ENCODE peak calls at places on chromosomes 1 and 21, in eight cellular contexts. N is ovary; U is mucosa of gallbladder; D is progenitor cell of endocrine pancreas; W is hippocampal formation; I is activated naive CD4-positive, alpha-beta T cell treated with anti-CD3 and anti-CD28 coated beads, Interleukin-2, amount 50 U/mL, for 72 hours; Z is A549; H is NCI-H510A. Y is an unnamed sample.
A peak's percentile ranks its signal among the peaks of the same experiment; 100 is the strongest.

GRCh38 chr1:209653915-209654351 is 1.7 kb upstream of the LAMB3 start:
- DNase-seq in N (no peak), W (no peak), Z (no peak), I (no peak), D (peak; percentile 9), U (peak; percentile 38), H (no peak), Y (no peak)

GRCh38 chr1:22739648-22740385 is 29.2 kb downstream of the EPHB2 start:
- DNase-seq in H (no peak), I (no peak), N (peak; percentile 64), U (no peak), W (no peak), D (no peak), Z (peak; percentile 77), Y (peak; percentile 95)

GRCh38 chr21:34882719-34883131 is 166.4 kb downstream of the RUNX1 start:
- DNase-seq in D (no peak), W (no peak), I (no peak), N (no peak), Z (no peak), H (no peak), U (no peak), Y (no peak)

GRCh38 chr21:44405948-44406872 is 49.1 kb upstream of the LRRC3 start:
- DNase-seq in U (no peak), H (no peak), Z (no peak), D (no peak), N (no peak), I (no peak), W (no peak), Y (peak; percentile 86)

GRCh38 chr1:87560961-87561360 is 232.3 kb downstream of the LMO4 start:
- DNase-seq in N (no peak), U (no peak), H (no peak), D (no peak), Z (no peak), W (no peak), I (no peak), Y (no peak)

GRCh38 chr21:36783612-36784383 is 84.9 kb downstream of the SIM2 start:
- DNase-seq in D (no peak), W (no peak), Z (peak; percentile 42), H (no peak), N (no peak), I (no peak), U (no peak), Y (peak; percentile 66)

GRCh38 chr1:30852026-30852425 is 56.5 kb downstream of the SDC3 start:
- DNase-seq in W (no peak), N (peak; percentile 41), H (no peak), I (no peak), D (no peak), U (peak; percentile 82), Z (peak; percentile 11), Y (no peak)

GRCh38 chr1:29029652-29030051 is 94.1 kb downstream of the TMEM200B start:
- DNase-seq in D (no peak), W (no peak), I (no peak), Z (no peak), U (no peak), N (no peak), H (no peak), Y (no peak)

GRCh38 chr21:46287541-46287940 is 1.4 kb downstream of the YBEY start:
- DNase-seq in W (no peak), N (no peak), D (no peak), Z (no peak), H (no peak), I (no peak), U (no peak), Y (no peak)

GRCh38 chr1:44740179-44740617 is 561 bp downstream of the KIF2C start:
- DNase-seq in Z (no peak), H (no peak), W (no peak), U (no peak), D (no peak), I (no peak), N (no peak), Y (peak; percentile 16)

GRCh38 chr1:156528231-156528630 is 27.7 kb upstream of the MEF2D start:
- DNase-seq in Z (no peak), W (no peak), N (no peak), H (no peak), I (no peak), U (no peak), D (no peak), Y (no peak)

GRCh38 chr1:224727351-224727750 is 111.2 kb downstream of the CNIH3 start:
- DNase-seq in Z (no peak), N (no peak), U (no peak), I (no peak), H (no peak), D (no peak), W (no peak), Y (no peak)

GRCh38 chr1:16984717-16985116 is 4.3 kb upstream of the MFAP2 start:
- DNase-seq in W (no peak), I (no peak), N (peak; percentile 88), Z (no peak), U (peak; percentile 66), H (no peak), D (no peak), Y (no peak)

GRCh38 chr1:95406279-95406678 is 172.3 kb downstream of the RWDD3 start:
- DNase-seq in H (no peak), N (no peak), I (no peak), W (no peak), D (no peak), Z (no peak), U (no peak), Y (no peak)

GRCh38 chr1:228530951-228531731 is 44.0 kb downstream of the RNF187 start:
- DNase-seq in Z (no peak), H (no peak), N (no peak), D (no peak), I (no peak), W (no peak), U (no peak), Y (no peak)

GRCh38 chr1:88612783-88613182 is 71.3 kb upstream of the PKN2 start:
- DNase-seq in N (no peak), U (no peak), D (no peak), W (no peak), I (no peak), Z (no peak), H (peak; percentile 96), Y (no peak)

GRCh38 chr1:81920245-81920740 is 119.6 kb downstream of the ADGRL2 start:
- DNase-seq in W (no peak), N (peak; percentile 57), I (no peak), U (no peak), Z (no peak), D (no peak), H (no peak), Y (no peak)

GRCh38 chr1:117663156-117663902 is 57.5 kb downstream of the TENT5C start:
- DNase-seq in W (no peak), D (no peak), Z (no peak), U (no peak), N (no peak), I (no peak), H (no peak), Y (no peak)

GRCh38 chr21:46664316-46664995 is 29.0 kb downstream of the PRMT2 start:
- DNase-seq in N (no peak), U (no peak), I (no peak), W (no peak), H (peak; percentile 48), Z (no peak), D (no peak), Y (no peak)

GRCh38 chr21:27693376-27693775 is 726.5 kb upstream of the ADAMTS5 start:
- DNase-seq in N (no peak), D (no peak), W (no peak), Z (no peak), I (no peak), U (no peak), H (no peak), Y (no peak)

GRCh38 chr1:47918257-47918867 is 78.8 kb downstream of the TRABD2B start:
- DNase-seq in W (no peak), H (no peak), U (peak; percentile 79), D (no peak), Z (no peak), I (no peak), N (no peak), Y (no peak)

GRCh38 chr1:48530727-48531351 is 58.8 kb upstream of the SPATA6 start:
- DNase-seq in W (peak; percentile 41), U (peak; percentile 67), N (peak; percentile 21), I (peak; percentile 70), Z (peak; percentile 47), D (peak; percentile 92), H (no peak), Y (peak; percentile 46)

GRCh38 chr1:61370908-61371279 is 288.5 kb downstream of the NFIA start:
- DNase-seq in I (no peak), Z (no peak), N (no peak), H (no peak), D (no peak), U (no peak), W (no peak), Y (no peak)

GRCh38 chr1:197250616-197251015 is 17.4 kb upstream of the CRB1 start:
- DNase-seq in Z (no peak), W (no peak), H (no peak), D (no peak), I (no peak), N (no peak), U (no peak), Y (no peak)

GRCh38 chr1:61124691-61125090 is 42.3 kb downstream of the NFIA start:
- DNase-seq in H (no peak), I (no peak), Z (no peak), D (no peak), W (no peak), N (no peak), U (no peak), Y (no peak)

GRCh38 chr1:199811163-199811562 is 216.3 kb upstream of the NR5A2 start:
- DNase-seq in H (no peak), I (no peak), N (no peak), Z (no peak), U (no peak), W (no peak), D (no peak), Y (no peak)

GRCh38 chr1:41338820-41339219 is 22.4 kb upstream of the FOXO6 start:
- DNase-seq in H (no peak), U (no peak), Z (no peak), I (no peak), W (no peak), D (no peak), N (no peak), Y (no peak)

GRCh38 chr1:209080170-209080781 is 503.2 kb upstream of the CAMK1G start:
- DNase-seq in U (no peak), W (no peak), I (no peak), N (no peak), Z (peak; percentile 59), H (no peak), D (no peak), Y (peak; percentile 72)

GRCh38 chr1:42970143-42970542 is 11.5 kb upstream of the SLC2A1 start:
- DNase-seq in W (no peak), Z (no peak), D (no peak), U (no peak), H (no peak), I (no peak), N (no peak), Y (no peak)

GRCh38 chr21:15190837-15191236 is 126.0 kb upstream of the NRIP1 start:
- DNase-seq in U (no peak), D (no peak), Z (no peak), I (no peak), N (no peak), H (no peak), W (no peak), Y (no peak)

GRCh38 chr1:115332813-115333608 is 5.0 kb downstream of the NGF start:
- DNase-seq in H (no peak), I (no peak), N (no peak), D (no peak), Z (peak; percentile 19), U (no peak), W (no peak), Y (no peak)

GRCh38 chr1:45037456-45037855 is 25.4 kb downstream of the UROD start:
- DNase-seq in Z (peak; percentile 9), D (no peak), H (no peak), N (no peak), U (no peak), W (no peak), I (no peak), Y (no peak)

GRCh38 chr21:41924355-41924754 is 29.5 kb downstream of the C2CD2 start:
- DNase-seq in N (no peak), H (no peak), D (no peak), U (no peak), W (no peak), I (no peak), Z (no peak), Y (no peak)

GRCh38 chr1:55235722-55236121 is 20.6 kb upstream of the USP24 start:
- DNase-seq in H (no peak), Z (no peak), I (no peak), U (no peak), N (no peak), D (no peak), W (no peak), Y (peak; percentile 50)

Y was measured in SJSA1.